ENCODE peak calls at places on chromosome 7, in five cellular contexts. K is A549, T is H1, P is HepG2, A is tibial nerve. Z is an unnamed sample.

GRCh38 chr7:108413782-108414492 is 42.3 kb downstream of the NRCAM start:
- DNase-seq in K (peak), P (no peak), A (no peak), T (no peak), Z (no peak)

GRCh38 chr7:138435231-138435919 is 24.7 kb upstream of the TRIM24 start:
- DNase-seq in K (no peak), T (no peak), A (no peak), P (no peak), Z (no peak)

GRCh38 chr7:139078399-139078798 is 31.1 kb downstream of the ZC3HAV1 start:
- DNase-seq in A (no peak), T (no peak), K (no peak), P (no peak), Z (no peak)

GRCh38 chr7:74343281-74344127 is 54.3 kb downstream of the CLIP2 start:
- DNase-seq in T (no peak), K (peak), P (no peak), A (no peak), Z (no peak)

GRCh38 chr7:139725077-139725476 is 52.7 kb downstream of the HIPK2 start:
- DNase-seq in A (no peak), T (no peak), P (no peak), K (no peak), Z (peak)

GRCh38 chr7:100684534-100685042 is 9.5 kb downstream of the GIGYF1 start:
- DNase-seq in T (no peak), K (no peak), P (no peak), A (no peak), Z (peak)

GRCh38 chr7:12637819-12638592 is 49.4 kb upstream of the ARL4A start:
- DNase-seq in P (no peak), T (no peak), K (no peak), A (no peak), Z (no peak)

GRCh38 chr7:22681852-22682657 is 44.9 kb upstream of the IL6 start:
- DNase-seq in P (no peak), K (no peak), A (no peak), T (no peak), Z (no peak)

GRCh38 chr7:34277016-34277800 is 371.9 kb downstream of the BMPER start:
- DNase-seq in P (no peak), A (no peak), K (no peak), T (no peak), Z (no peak)

GRCh38 chr7:76220185-76221057 is 18.7 kb downstream of the SRRM3 start:
- DNase-seq in P (peak), K (peak), T (peak), A (no peak), Z (peak)

GRCh38 chr7:153832160-153832559 is 220.0 kb upstream of the DPP6 start:
- DNase-seq in A (no peak), T (no peak), K (no peak), P (peak), Z (no peak)

GRCh38 chr7:62361-63116 is 129.8 kb upstream of the FAM20C start:
- DNase-seq in K (no peak), P (no peak), A (no peak), T (no peak), Z (no peak)

GRCh38 chr7:68787586-68787985 is 810.7 kb upstream of the AUTS2 start:
- DNase-seq in A (no peak), T (no peak), K (no peak), P (no peak), Z (no peak)

GRCh38 chr7:68793513-68793912 is 804.8 kb upstream of the AUTS2 start:
- DNase-seq in P (no peak), T (no peak), A (no peak), K (no peak), Z (no peak)

GRCh38 chr7:68789597-68789996 is 808.7 kb upstream of the AUTS2 start:
- DNase-seq in P (no peak), T (no peak), A (no peak), K (no peak), Z (no peak)

GRCh38 chr7:68792351-68792750 is 805.9 kb upstream of the AUTS2 start:
- DNase-seq in T (no peak), P (no peak), A (no peak), K (no peak), Z (no peak)
- TF ChIP-seq EP300 in T (no peak), P (no peak), A (no peak), K (no peak), Z (no peak)

DNA sequence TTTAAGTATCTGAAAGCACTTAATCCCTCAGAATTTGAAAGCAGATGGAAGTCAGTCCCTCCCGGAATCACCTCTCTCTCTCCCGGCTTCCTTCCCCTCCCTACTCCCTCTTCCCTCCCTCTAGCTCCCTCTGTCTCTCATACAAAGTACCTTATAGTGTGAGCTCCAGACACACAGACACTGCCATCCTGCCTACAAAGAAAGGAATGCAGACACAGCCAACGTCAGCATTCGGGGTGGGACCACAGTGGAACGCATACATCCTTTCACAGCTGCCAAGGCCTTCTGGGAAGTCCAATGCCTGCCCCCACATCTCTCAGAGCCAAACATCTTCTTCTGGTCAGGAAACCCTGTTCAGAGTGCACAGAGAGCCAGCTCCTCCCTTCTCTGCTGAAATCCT is 9.3 kb downstream of the NOD1 start:
- DNase-seq in K (peak), P (peak), T (peak), A (peak), Z (no peak)
- TF ChIP-seq EP300 in K (peak), P (no peak), T (no peak), A (peak), Z (peak)

GRCh38 chr7:127705461-127705959 is 53.5 kb downstream of the SND1 start:
- DNase-seq in P (no peak), K (no peak), T (no peak), A (no peak), Z (no peak)
- TF ChIP-seq EP300 in P (no peak), K (no peak), T (no peak), A (no peak), Z (no peak)

DNA sequence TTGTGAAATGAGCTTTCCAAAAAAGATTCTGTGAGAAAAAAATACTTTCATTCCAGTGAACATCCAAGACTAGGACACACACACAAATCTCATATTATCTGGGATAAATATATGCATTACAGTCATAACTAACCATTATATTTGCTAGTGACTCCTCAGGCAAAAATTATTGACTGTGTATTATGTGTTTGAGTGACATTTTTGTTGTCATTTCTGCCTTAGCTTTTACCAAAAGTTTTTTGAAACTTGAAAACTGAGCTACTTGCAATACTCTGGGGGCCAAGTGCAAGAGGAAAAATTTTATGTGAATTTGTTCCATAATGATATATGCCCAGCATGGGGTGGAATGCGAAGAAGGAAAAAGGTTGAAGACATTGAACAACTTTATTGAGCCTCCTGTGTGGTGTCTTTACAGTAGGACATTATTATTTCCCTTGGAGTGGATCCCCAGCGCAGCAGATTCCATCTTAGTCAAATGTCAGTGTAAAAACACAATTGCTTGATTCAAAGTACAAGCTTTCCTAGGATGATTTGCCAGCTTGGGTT is 176.8 kb upstream of the FERD3L start:
- DNase-seq in A (no peak), T (no peak), P (no peak), K (no peak), Z (no peak)
- TF ChIP-seq EP300 in A (no peak), T (no peak), P (no peak), K (no peak), Z (no peak)

Z was measured in upper lobe of left lung.